ENCODE peak calls at places on chromosomes 11 and 22, in six cellular contexts. A is heart right ventricle, E is IMR-90, B is Peyer's patch, W is stomach, T is body of pancreas. J is an unnamed sample.

GRCh38 chr11:17405232-17406005 is 17.0 kb upstream of the KCNJ11 start:
- DNase-seq in A (peak; percentile 71), E (peak; percentile 7), B (peak; percentile 76), W (peak; percentile 91), T (peak; percentile 94), J (peak; percentile 72)

GRCh38 chr22:29213481-29213880 is 7.8 kb downstream of the EMID1 start:
- DNase-seq in A (no peak), E (no peak), B (no peak), W (no peak), T (no peak), J (peak; percentile 47)

GRCh38 chr11:134065381-134065780 is 3.5 kb upstream of the JAM3 start:
- DNase-seq in A (no peak), E (no peak), B (no peak), W (no peak), T (no peak), J (no peak)

GRCh38 chr11:123065634-123066033 is 3.7 kb upstream of the HSPA8 start:
- DNase-seq in A (no peak), E (peak; percentile 82), B (no peak), W (no peak), T (no peak), J (no peak)

GRCh38 chr11:36452231-36452630 is 57.8 kb downstream of the TRAF6 start:
- DNase-seq in A (no peak), E (peak; percentile 32), B (no peak), W (no peak), T (no peak), J (no peak)

GRCh38 chr22:36552300-36552699 is 23.3 kb upstream of the EIF3D start:
- DNase-seq in A (no peak), E (no peak), B (no peak), W (no peak), T (no peak), J (no peak)

GRCh38 chr11:68950268-68950667 is 30.5 kb downstream of the MRGPRD start:
- DNase-seq in A (no peak), E (no peak), B (no peak), W (no peak), T (no peak), J (no peak)

GRCh38 chr11:95262994-95263764 is 32.2 kb upstream of the SESN3 start:
- DNase-seq in A (no peak), E (no peak), B (no peak), W (no peak), T (no peak), J (no peak)

GRCh38 chr11:14645247-14645912 is 1.8 kb downstream of the PDE3B start:
- DNase-seq in A (no peak), E (peak; percentile 31), B (no peak), W (no peak), T (no peak), J (no peak)

GRCh38 chr11:65978391-65979238 is 17.1 kb downstream of the SART1 start:
- DNase-seq in A (no peak), E (no peak), B (no peak), W (no peak), T (no peak), J (no peak)

GRCh38 chr22:39725351-39726035 is 154.9 kb downstream of the CACNA1I start:
- DNase-seq in A (no peak), E (no peak), B (no peak), W (no peak), T (no peak), J (no peak)

GRCh38 chr11:62143727-62144126 is 19.9 kb downstream of the INCENP start:
- DNase-seq in A (no peak), E (no peak), B (peak; percentile 15), W (peak; percentile 13), T (no peak), J (no peak)

GRCh38 chr11:116901211-116901610 is 63.8 kb upstream of the APOA1 start:
- DNase-seq in A (peak; percentile 76), E (no peak), B (no peak), W (no peak), T (no peak), J (peak; percentile 86)

GRCh38 chr22:48185071-48185470 is 1422.6 kb downstream of the TBC1D22A start:
- DNase-seq in A (no peak), E (no peak), B (no peak), W (no peak), T (no peak), J (peak; percentile 23)

GRCh38 chr11:21908211-21908610 is 284.7 kb upstream of the ANO5 start:
- DNase-seq in A (no peak), E (no peak), B (no peak), W (no peak), T (no peak), J (no peak)

GRCh38 chr11:77311701-77312100 is 10.2 kb upstream of the GDPD4 start:
- DNase-seq in A (no peak), E (no peak), B (no peak), W (no peak), T (no peak), J (no peak)

DNA sequence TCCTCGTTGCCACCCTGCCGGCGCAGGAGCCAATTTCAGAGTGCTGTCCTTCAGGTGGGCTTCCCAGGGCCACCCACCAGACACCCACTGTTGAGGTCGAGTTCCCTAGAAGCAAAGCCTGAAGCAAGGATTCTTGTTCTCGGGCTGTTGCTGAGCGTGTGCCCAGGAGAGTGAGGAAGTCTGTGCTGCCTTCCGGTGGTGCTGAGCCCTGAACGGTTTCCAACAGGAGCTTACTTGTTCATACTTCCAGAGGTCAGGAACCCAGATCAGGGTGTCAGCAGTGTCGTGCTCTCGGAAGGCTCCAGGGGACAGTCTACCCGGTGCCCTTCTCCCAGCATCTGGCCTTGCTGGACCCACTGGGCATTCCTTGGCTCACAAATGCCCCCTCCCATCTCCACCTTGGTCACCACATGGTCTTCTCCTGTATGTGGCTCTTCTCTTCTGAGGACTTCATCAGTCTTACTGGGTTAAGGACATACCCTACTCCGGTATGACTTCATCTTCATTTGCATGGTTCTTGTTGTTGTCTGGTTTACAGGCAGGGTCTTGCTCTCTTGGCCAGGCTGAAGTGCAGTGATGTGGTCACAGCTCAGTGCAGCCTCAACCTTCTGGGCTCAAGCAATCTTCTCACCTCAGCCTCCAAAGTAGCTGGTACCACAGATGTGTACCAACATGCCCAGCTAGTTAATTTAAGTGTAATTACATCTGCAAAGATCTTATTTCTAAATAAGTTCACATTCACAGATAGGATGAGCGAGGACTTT is 11.2 kb downstream of the SLC25A1 start:
- DNase-seq in A (no peak), E (no peak), B (no peak), W (no peak), T (no peak), J (no peak)
- H3K27me3 ChIP-seq in A (peaks cover 51% of the 10 kb centered on the region), E (peaks cover 37% of the 10 kb centered on the region), B (no peaks in the 10 kb centered on the region), W (peaks cover 10% of the 10 kb centered on the region), T (no peaks in the 10 kb centered on the region), J (peaks cover 36% of the 10 kb centered on the region)

DNA sequence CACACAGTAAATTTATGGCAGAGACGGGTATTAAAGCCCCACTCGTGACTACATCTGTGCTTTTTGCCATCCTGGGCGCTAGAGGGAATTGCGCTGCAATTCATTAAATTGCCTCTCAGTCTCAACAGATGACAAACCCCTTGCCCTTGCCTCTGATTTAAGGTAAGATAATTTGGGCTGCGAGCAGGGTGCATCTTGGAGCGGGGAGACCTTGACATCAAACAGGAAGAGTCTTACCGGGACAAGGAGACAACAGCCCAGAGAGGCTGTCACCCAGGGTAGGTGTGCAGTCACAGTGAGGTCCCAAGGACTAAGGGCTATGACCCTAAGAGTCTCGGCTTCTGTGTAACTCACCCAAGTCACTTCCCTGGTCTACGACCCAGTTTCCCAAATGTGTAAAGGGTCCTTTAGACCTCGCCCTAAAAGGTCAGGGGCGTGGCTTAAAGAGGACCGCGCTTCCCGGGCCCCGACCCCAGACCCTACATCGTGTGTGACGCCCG is 427 bp upstream of the TOM1 start:
- DNase-seq in A (no peak), E (no peak), B (peak; percentile 58), W (no peak), T (peak; percentile 28), J (no peak)
- TF ChIP-seq CTCF in A (no peak), E (no peak), B (no peak), W (no peak), T (peak; percentile 4), J (no peak)

DNA sequence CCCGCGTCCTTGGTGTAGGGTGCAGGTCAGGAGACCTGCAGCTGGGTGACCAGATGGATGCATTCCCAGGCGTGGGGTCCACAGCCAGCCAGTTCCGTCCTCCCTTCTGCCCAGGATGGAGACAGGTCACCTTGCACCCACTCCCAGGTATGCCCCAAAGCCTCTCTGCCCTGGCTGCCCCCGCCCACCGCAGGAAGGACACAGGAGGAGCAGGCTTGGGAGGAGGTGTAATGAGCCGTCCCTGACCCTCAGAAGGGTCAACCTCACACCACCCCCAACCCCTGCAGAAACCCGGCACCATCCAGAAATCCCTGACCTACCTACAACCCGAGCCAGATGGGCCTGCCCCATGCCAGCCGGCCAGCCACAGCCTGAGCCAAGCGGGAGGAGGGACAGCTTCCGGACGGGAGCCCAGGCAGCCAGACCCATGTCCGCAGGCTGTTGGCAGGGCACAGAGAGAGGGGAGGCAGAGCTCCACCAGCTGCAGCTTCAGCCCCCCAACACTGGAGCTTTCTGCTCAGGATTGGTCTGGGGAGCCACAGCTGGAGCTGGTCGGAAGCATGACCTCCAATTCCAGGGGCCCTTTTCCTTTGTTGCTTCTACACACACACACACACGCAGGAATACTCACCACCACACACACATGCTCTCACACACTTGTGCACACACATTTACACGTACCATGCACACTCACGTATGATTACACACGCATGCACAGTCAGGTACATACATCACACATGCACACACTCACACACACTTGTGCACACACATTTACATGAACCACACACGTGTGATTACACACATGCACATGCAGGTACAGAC is 5.3 kb downstream of the IFITM10 start:
- DNase-seq in A (no peak), E (no peak), B (peak; percentile 40), W (no peak), T (no peak), J (no peak)
- H3K27me3 ChIP-seq in A (peaks cover 23% of the 10 kb centered on the region), E (peaks cover 31% of the 10 kb centered on the region), B (no peaks in the 10 kb centered on the region), W (peaks cover 6% of the 10 kb centered on the region), T (no peaks in the 10 kb centered on the region), J (peaks cover 11% of the 10 kb centered on the region)

DNA sequence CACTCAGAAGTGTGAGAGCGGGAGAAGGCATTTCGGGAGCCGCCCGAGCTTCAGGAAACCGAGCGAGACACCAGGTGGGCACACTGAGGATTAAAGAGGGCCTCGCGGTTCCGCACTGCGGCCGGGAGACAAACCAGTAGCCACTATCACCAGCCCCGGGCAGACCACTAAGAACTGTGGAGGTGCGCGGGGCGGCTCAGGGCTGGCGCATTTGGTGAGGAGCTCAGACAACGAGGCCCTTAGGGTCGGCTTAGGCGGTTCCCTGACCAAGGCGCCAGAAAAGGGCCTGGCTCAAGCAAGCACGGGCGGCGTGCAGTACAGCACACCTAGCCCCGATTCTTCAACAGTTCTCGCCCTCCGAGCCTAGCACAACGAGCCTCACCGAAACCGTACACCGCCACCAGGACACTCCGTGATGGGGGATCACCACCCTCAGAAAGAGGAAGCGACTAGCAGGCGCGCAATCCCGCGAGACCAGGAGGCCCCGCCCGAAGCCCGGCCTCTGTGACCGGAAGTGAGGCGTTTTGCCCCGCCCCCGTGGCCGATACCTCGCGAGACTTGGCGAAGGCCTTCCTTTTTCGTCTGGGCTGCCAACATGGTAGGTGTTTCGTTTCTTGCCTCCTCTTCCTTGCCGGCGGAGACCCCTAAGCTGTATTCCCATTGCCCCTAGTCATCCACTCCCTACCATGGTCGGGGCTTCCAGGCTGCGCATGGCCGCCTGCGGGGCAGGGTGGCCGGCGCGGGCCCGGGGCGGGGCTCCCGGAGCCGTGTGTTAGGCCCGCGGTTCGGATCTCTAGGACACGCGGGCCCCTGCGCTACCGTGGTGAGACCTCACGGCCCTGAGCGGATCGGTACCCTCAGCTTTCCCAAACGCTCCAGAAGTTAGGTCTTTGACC is at the start of the genes RPL27A and TRIM66:
- DNase-seq in A (peak; percentile 99), E (peak; percentile 95), B (peak; percentile 99), W (peak; percentile 99), T (peak; percentile 99), J (peak; percentile 99)
- TF ChIP-seq CTCF in A (no peak), E (peak; percentile 10), B (no peak), W (no peak), T (peak; percentile 33), J (no peak)

GRCh38 chr11:102930451-102930850 is 25.1 kb downstream of the MMP13 start:
- DNase-seq in A (no peak), E (no peak), B (no peak), W (no peak), T (no peak), J (no peak)
- H3K27me3 ChIP-seq in A (peaks cover 45% of the 10 kb centered on the region), E (peaks cover 32% of the 10 kb centered on the region), B (no peaks in the 10 kb centered on the region), W (no peaks in the 10 kb centered on the region), T (no peaks in the 10 kb centered on the region), J (no peaks in the 10 kb centered on the region)

J was measured in heart left ventricle.